ENCODE peak calls at places on chromosomes 4 and X, in eight cellular contexts. One of them, this sample, is unnamed.

GRCh38 chr4:40196724-40197281 is at the start of gene RHOH:
- DNase-seq in BE2C: no peak
- DNase-seq in COR-L47: no peak
- DNase-seq in EH: no peak
- DNase-seq in Daoy: no peak
- DNase-seq in activated CD8-positive, alpha-beta memory T cell treated with anti-CD3 and anti-CD28 coated beads for 48 hours: no peak
- DNase-seq in astrocyte: no peak
- DNase-seq in left colon: peak
- DNase-seq in this sample: peak

GRCh38 chrX:39714471-39714870 is 383.3 kb downstream of the BCOR start:
- DNase-seq in COR-L47: peak
- DNase-seq in left colon: no peak
- DNase-seq in Daoy: no peak
- DNase-seq in BE2C: peak
- DNase-seq in activated CD8-positive, alpha-beta memory T cell treated with anti-CD3 and anti-CD28 coated beads for 48 hours: no peak
- DNase-seq in EH: no peak
- DNase-seq in astrocyte: no peak
- DNase-seq in this sample: no peak

GRCh38 chr4:138405934-138406567 is 163.9 kb upstream of the SLC7A11 start:
- DNase-seq in left colon: no peak
- DNase-seq in activated CD8-positive, alpha-beta memory T cell treated with anti-CD3 and anti-CD28 coated beads for 48 hours: no peak
- DNase-seq in COR-L47: no peak
- DNase-seq in BE2C: no peak
- DNase-seq in astrocyte: peak
- DNase-seq in EH: peak
- DNase-seq in Daoy: no peak
- DNase-seq in this sample: no peak

GRCh38 chrX:18758166-18758932 is 50.9 kb downstream of the PPEF1 start:
- DNase-seq in activated CD8-positive, alpha-beta memory T cell treated with anti-CD3 and anti-CD28 coated beads for 48 hours: no peak
- DNase-seq in COR-L47: no peak
- DNase-seq in EH: no peak
- DNase-seq in BE2C: no peak
- DNase-seq in left colon: no peak
- DNase-seq in Daoy: no peak
- DNase-seq in astrocyte: no peak
- DNase-seq in this sample: no peak

GRCh38 chr4:187478292-187479205 is 517.0 kb upstream of the ZFP42 start:
- DNase-seq in EH: peak
- DNase-seq in Daoy: peak
- DNase-seq in left colon: no peak
- DNase-seq in activated CD8-positive, alpha-beta memory T cell treated with anti-CD3 and anti-CD28 coated beads for 48 hours: no peak
- DNase-seq in astrocyte: peak
- DNase-seq in COR-L47: no peak
- DNase-seq in BE2C: no peak
- DNase-seq in this sample: no peak

GRCh38 chrX:130245441-130245840 is 23.3 kb downstream of the ZNF280C start:
- DNase-seq in BE2C: no peak
- DNase-seq in activated CD8-positive, alpha-beta memory T cell treated with anti-CD3 and anti-CD28 coated beads for 48 hours: no peak
- DNase-seq in COR-L47: no peak
- DNase-seq in left colon: no peak
- DNase-seq in astrocyte: peak
- DNase-seq in Daoy: no peak
- DNase-seq in EH: peak
- DNase-seq in this sample: no peak

GRCh38 chrX:116181300-116181699 is 10.8 kb downstream of the AGTR2 start:
- DNase-seq in astrocyte: no peak
- DNase-seq in left colon: no peak
- DNase-seq in BE2C: no peak
- DNase-seq in COR-L47: no peak
- DNase-seq in Daoy: no peak
- DNase-seq in activated CD8-positive, alpha-beta memory T cell treated with anti-CD3 and anti-CD28 coated beads for 48 hours: no peak
- DNase-seq in EH: no peak
- DNase-seq in this sample: no peak

GRCh38 chrX:23344208-23344903 is 9.7 kb downstream of the PTCHD1 start:
- DNase-seq in astrocyte: no peak
- DNase-seq in BE2C: no peak
- DNase-seq in activated CD8-positive, alpha-beta memory T cell treated with anti-CD3 and anti-CD28 coated beads for 48 hours: no peak
- DNase-seq in EH: no peak
- DNase-seq in Daoy: no peak
- DNase-seq in left colon: no peak
- DNase-seq in COR-L47: no peak
- DNase-seq in this sample: no peak

GRCh38 chr4:6753103-6753560 is 29.4 kb upstream of the KIAA0232 start:
- DNase-seq in astrocyte: no peak
- DNase-seq in BE2C: no peak
- DNase-seq in Daoy: no peak
- DNase-seq in COR-L47: no peak
- DNase-seq in left colon: peak
- DNase-seq in EH: no peak
- DNase-seq in activated CD8-positive, alpha-beta memory T cell treated with anti-CD3 and anti-CD28 coated beads for 48 hours: no peak
- DNase-seq in this sample: no peak

GRCh38 chr4:47160095-47160494 is 128.7 kb downstream of the GABRB1 start:
- DNase-seq in left colon: no peak
- DNase-seq in BE2C: no peak
- DNase-seq in COR-L47: no peak
- DNase-seq in Daoy: no peak
- DNase-seq in EH: no peak
- DNase-seq in astrocyte: peak
- DNase-seq in activated CD8-positive, alpha-beta memory T cell treated with anti-CD3 and anti-CD28 coated beads for 48 hours: no peak
- DNase-seq in this sample: no peak

GRCh38 chr4:184812651-184813181 is 13.1 kb downstream of the ACSL1 start:
- DNase-seq in EH: peak
- DNase-seq in Daoy: no peak
- DNase-seq in astrocyte: no peak
- DNase-seq in left colon: no peak
- DNase-seq in COR-L47: no peak
- DNase-seq in activated CD8-positive, alpha-beta memory T cell treated with anti-CD3 and anti-CD28 coated beads for 48 hours: no peak
- DNase-seq in BE2C: no peak
- DNase-seq in this sample: no peak

GRCh38 chr4:188915175-188915574 is 775.9 kb downstream of the TRIML1 start:
- DNase-seq in left colon: no peak
- DNase-seq in Daoy: no peak
- DNase-seq in activated CD8-positive, alpha-beta memory T cell treated with anti-CD3 and anti-CD28 coated beads for 48 hours: no peak
- DNase-seq in COR-L47: no peak
- DNase-seq in astrocyte: no peak
- DNase-seq in BE2C: no peak
- DNase-seq in EH: no peak
- DNase-seq in this sample: no peak

GRCh38 chr4:188387134-188387791 is 248.0 kb downstream of the TRIML1 start:
- DNase-seq in COR-L47: no peak
- DNase-seq in Daoy: peak
- DNase-seq in astrocyte: no peak
- DNase-seq in activated CD8-positive, alpha-beta memory T cell treated with anti-CD3 and anti-CD28 coated beads for 48 hours: no peak
- DNase-seq in BE2C: no peak
- DNase-seq in left colon: no peak
- DNase-seq in EH: no peak
- DNase-seq in this sample: no peak

GRCh38 chr4:87235020-87235671 is 14.7 kb upstream of the KLHL8 start:
- DNase-seq in Daoy: no peak
- DNase-seq in activated CD8-positive, alpha-beta memory T cell treated with anti-CD3 and anti-CD28 coated beads for 48 hours: no peak
- DNase-seq in left colon: no peak
- DNase-seq in COR-L47: no peak
- DNase-seq in astrocyte: peak
- DNase-seq in BE2C: no peak
- DNase-seq in EH: peak
- DNase-seq in this sample: no peak

GRCh38 chrX:107733686-107734085 is 41.9 kb downstream of the TSC22D3 start:
- DNase-seq in EH: no peak
- DNase-seq in activated CD8-positive, alpha-beta memory T cell treated with anti-CD3 and anti-CD28 coated beads for 48 hours: no peak
- DNase-seq in BE2C: no peak
- DNase-seq in COR-L47: no peak
- DNase-seq in astrocyte: no peak
- DNase-seq in Daoy: no peak
- DNase-seq in left colon: no peak
- DNase-seq in this sample: no peak

GRCh38 chrX:20320461-20321159 is 53.9 kb upstream of the RPS6KA3 start:
- DNase-seq in Daoy: no peak
- DNase-seq in BE2C: no peak
- DNase-seq in left colon: peak
- DNase-seq in astrocyte: no peak
- DNase-seq in activated CD8-positive, alpha-beta memory T cell treated with anti-CD3 and anti-CD28 coated beads for 48 hours: no peak
- DNase-seq in EH: no peak
- DNase-seq in COR-L47: no peak
- DNase-seq in this sample: peak

GRCh38 chr4:9867746-9868425 is 86.5 kb downstream of the DRD5 start:
- DNase-seq in BE2C: peak
- DNase-seq in EH: no peak
- DNase-seq in Daoy: no peak
- DNase-seq in activated CD8-positive, alpha-beta memory T cell treated with anti-CD3 and anti-CD28 coated beads for 48 hours: no peak
- DNase-seq in left colon: no peak
- DNase-seq in COR-L47: peak
- DNase-seq in astrocyte: no peak
- DNase-seq in this sample: no peak

GRCh38 chrX:150202641-150203248 is 160.4 kb upstream of the MAMLD1 start:
- DNase-seq in astrocyte: no peak
- DNase-seq in activated CD8-positive, alpha-beta memory T cell treated with anti-CD3 and anti-CD28 coated beads for 48 hours: no peak
- DNase-seq in COR-L47: no peak
- DNase-seq in BE2C: no peak
- DNase-seq in EH: peak
- DNase-seq in left colon: no peak
- DNase-seq in Daoy: no peak
- DNase-seq in this sample: no peak